ENCODE peak calls at places on chromosomes 2 and 18, in four cellular contexts. L is endothelial cell, X is H9, Q is A549. C is an unnamed sample.

GRCh38 chr2:114442545-114442944 is at the start of gene DPP10:
- DNase-seq in L (peak), X (peak), Q (peak), C (no peak)

GRCh38 chr18:49664086-49664890 is 102.4 kb downstream of the LIPG start:
- DNase-seq in L (no peak), X (peak), Q (no peak), C (no peak)

GRCh38 chr2:208195477-208195876 is 5.6 kb upstream of the C2orf80 start:
- DNase-seq in L (no peak), X (no peak), Q (no peak), C (no peak)

GRCh38 chr2:99600929-99601680 is 111.3 kb upstream of the REV1 start:
- DNase-seq in L (no peak), X (peak), Q (no peak), C (no peak)

GRCh38 chr18:65762556-65762955 is 11.7 kb downstream of the CDH7 start:
- DNase-seq in L (no peak), X (no peak), Q (no peak), C (no peak)

GRCh38 chr2:144513388-144514100 is 6.4 kb downstream of the ZEB2 start:
- DNase-seq in L (no peak), X (no peak), Q (no peak), C (no peak)

GRCh38 chr2:158967731-158968395 is 577 bp upstream of the TANC1 start:
- DNase-seq in L (peak), X (peak), Q (peak), C (peak)

GRCh38 chr18:50751947-50752346 is 67.9 kb downstream of the MRO start:
- DNase-seq in L (no peak), X (no peak), Q (no peak), C (no peak)

GRCh38 chr2:138059967-138060635 is 95.8 kb downstream of the HNMT start:
- DNase-seq in L (no peak), X (no peak), Q (peak), C (no peak)

GRCh38 chr2:170996316-170996715 is 67.3 kb downstream of the GORASP2 start:
- DNase-seq in L (no peak), X (no peak), Q (no peak), C (no peak)
- TF ChIP-seq CTCF in L (no peak), X (peak), Q (no peak), C (no peak)

DNA sequence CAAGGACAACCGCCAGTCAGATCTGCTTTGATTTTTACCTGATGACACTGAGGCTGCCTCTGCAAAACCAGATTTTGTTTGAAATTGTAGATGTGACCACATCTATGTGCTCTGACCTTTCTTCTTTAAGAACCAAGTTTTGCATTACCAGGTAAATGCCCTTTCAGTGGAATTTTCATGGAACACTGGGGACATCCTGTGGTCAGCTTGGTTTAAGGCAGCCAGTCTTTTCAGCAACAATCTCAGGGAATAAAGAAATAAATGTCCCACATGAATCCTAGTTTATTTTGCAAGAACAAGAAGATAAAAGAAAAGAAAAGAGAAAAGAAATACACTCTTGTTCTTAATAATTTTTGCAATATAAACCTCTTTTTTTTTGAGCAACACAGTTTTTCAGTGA is 90.6 kb downstream of the POU3F3 start:
- DNase-seq in L (peak), X (no peak), Q (peak), C (no peak)
- TF ChIP-seq CTCF in L (peak), X (peak), Q (peak), C (peak)

GRCh38 chr2:11029136-11029535 is 117.4 kb downstream of the KCNF1 start:
- DNase-seq in L (no peak), X (no peak), Q (no peak), C (no peak)

GRCh38 chr2:11027195-11027594 is 115.5 kb downstream of the KCNF1 start:
- DNase-seq in L (no peak), X (no peak), Q (no peak), C (peak)

GRCh38 chr2:11026286-11026921 is 114.7 kb downstream of the KCNF1 start:
- DNase-seq in L (no peak), X (no peak), Q (no peak), C (peak)

GRCh38 chr2:11030909-11031308 is 119.2 kb downstream of the KCNF1 start:
- DNase-seq in L (no peak), X (no peak), Q (no peak), C (no peak)

GRCh38 chr2:11028407-11028916 is 116.7 kb downstream of the KCNF1 start:
- DNase-seq in L (no peak), X (no peak), Q (no peak), C (peak)
- TF ChIP-seq CTCF in L (no peak), X (no peak), Q (no peak), C (no peak)

GRCh38 chr18:7164610-7165009 is 47.0 kb upstream of the LAMA1 start:
- DNase-seq in L (peak), X (no peak), Q (peak), C (no peak)
- TF ChIP-seq CTCF in L (no peak), X (peak), Q (no peak), C (peak)